ENCODE peak calls at places on chromosome 15, in nine cellular contexts. One of them, this sample, is unnamed.

GRCh38 chr15:62059108-62059817 is 984 bp downstream of the VPS13C start:
- DNase-seq in OCI-LY7: peak
- DNase-seq in HFF-Myc: no peak
- DNase-seq in stomach: no peak
- DNase-seq in foreskin keratinocyte: peak
- DNase-seq in nephron progenitor cell: no peak
- DNase-seq in fibroblast of pulmonary artery: peak
- DNase-seq in ovary: no peak
- DNase-seq in osteoblast: no peak
- DNase-seq in this sample: no peak

GRCh38 chr15:76974456-76975083 is 20.4 kb upstream of the PSTPIP1 start:
- DNase-seq in nephron progenitor cell: no peak
- DNase-seq in HFF-Myc: no peak
- DNase-seq in foreskin keratinocyte: no peak
- DNase-seq in stomach: no peak
- DNase-seq in OCI-LY7: no peak
- DNase-seq in fibroblast of pulmonary artery: no peak
- DNase-seq in osteoblast: no peak
- DNase-seq in ovary: no peak
- DNase-seq in this sample: no peak

GRCh38 chr15:91919014-91919534 is 65.6 kb downstream of the SLCO3A1 start:
- DNase-seq in nephron progenitor cell: no peak
- DNase-seq in osteoblast: peak
- DNase-seq in HFF-Myc: no peak
- DNase-seq in stomach: no peak
- DNase-seq in fibroblast of pulmonary artery: no peak
- DNase-seq in foreskin keratinocyte: no peak
- DNase-seq in ovary: no peak
- DNase-seq in OCI-LY7: no peak
- DNase-seq in this sample: no peak

GRCh38 chr15:74801311-74801997 is 11.2 kb upstream of the LMAN1L start:
- DNase-seq in foreskin keratinocyte: no peak
- DNase-seq in stomach: no peak
- DNase-seq in HFF-Myc: no peak
- DNase-seq in nephron progenitor cell: no peak
- DNase-seq in OCI-LY7: no peak
- DNase-seq in fibroblast of pulmonary artery: no peak
- DNase-seq in ovary: no peak
- DNase-seq in osteoblast: no peak
- DNase-seq in this sample: no peak

GRCh38 chr15:73560501-73561117 is 72.6 kb downstream of the NPTN start:
- DNase-seq in foreskin keratinocyte: peak
- DNase-seq in osteoblast: no peak
- DNase-seq in fibroblast of pulmonary artery: peak
- DNase-seq in HFF-Myc: peak
- DNase-seq in OCI-LY7: peak
- DNase-seq in nephron progenitor cell: no peak
- DNase-seq in ovary: no peak
- DNase-seq in stomach: no peak
- DNase-seq in this sample: no peak

GRCh38 chr15:60421544-60421943 is 23.8 kb upstream of the ANXA2 start:
- DNase-seq in stomach: no peak
- DNase-seq in HFF-Myc: no peak
- DNase-seq in foreskin keratinocyte: peak
- DNase-seq in nephron progenitor cell: no peak
- DNase-seq in osteoblast: no peak
- DNase-seq in ovary: no peak
- DNase-seq in fibroblast of pulmonary artery: peak
- DNase-seq in OCI-LY7: no peak
- DNase-seq in this sample: no peak

GRCh38 chr15:31435891-31436628 is 109.4 kb downstream of the KLF13 start:
- DNase-seq in foreskin keratinocyte: peak
- DNase-seq in osteoblast: peak
- DNase-seq in nephron progenitor cell: no peak
- DNase-seq in HFF-Myc: no peak
- DNase-seq in ovary: peak
- DNase-seq in stomach: no peak
- DNase-seq in fibroblast of pulmonary artery: no peak
- DNase-seq in OCI-LY7: peak
- DNase-seq in this sample: no peak

GRCh38 chr15:51062736-51063135 is 32.0 kb downstream of the TNFAIP8L3 start:
- DNase-seq in osteoblast: no peak
- DNase-seq in OCI-LY7: no peak
- DNase-seq in foreskin keratinocyte: no peak
- DNase-seq in nephron progenitor cell: no peak
- DNase-seq in stomach: no peak
- DNase-seq in ovary: no peak
- DNase-seq in HFF-Myc: no peak
- DNase-seq in fibroblast of pulmonary artery: no peak
- DNase-seq in this sample: no peak

GRCh38 chr15:100339999-100340398 is 1.8 kb downstream of the ADAMTS17 start:
- DNase-seq in ovary: no peak
- DNase-seq in foreskin keratinocyte: no peak
- DNase-seq in fibroblast of pulmonary artery: no peak
- DNase-seq in nephron progenitor cell: no peak
- DNase-seq in stomach: no peak
- DNase-seq in OCI-LY7: no peak
- DNase-seq in HFF-Myc: no peak
- DNase-seq in osteoblast: no peak
- DNase-seq in this sample: no peak

GRCh38 chr15:62278534-62278933 is 113.4 kb upstream of the C2CD4B start:
- DNase-seq in ovary: no peak
- DNase-seq in fibroblast of pulmonary artery: no peak
- DNase-seq in nephron progenitor cell: no peak
- DNase-seq in HFF-Myc: no peak
- DNase-seq in stomach: no peak
- DNase-seq in foreskin keratinocyte: no peak
- DNase-seq in osteoblast: no peak
- DNase-seq in OCI-LY7: no peak
- DNase-seq in this sample: no peak

GRCh38 chr15:40523611-40524010 is 41.2 kb downstream of the CCDC32 start:
- DNase-seq in nephron progenitor cell: no peak
- DNase-seq in foreskin keratinocyte: no peak
- DNase-seq in HFF-Myc: no peak
- DNase-seq in ovary: no peak
- DNase-seq in fibroblast of pulmonary artery: no peak
- DNase-seq in stomach: no peak
- DNase-seq in OCI-LY7: no peak
- DNase-seq in osteoblast: no peak
- DNase-seq in this sample: no peak

GRCh38 chr15:85748729-85749128 is 46.0 kb downstream of the KLHL25 start:
- DNase-seq in nephron progenitor cell: no peak
- DNase-seq in ovary: peak
- DNase-seq in fibroblast of pulmonary artery: no peak
- DNase-seq in HFF-Myc: no peak
- DNase-seq in osteoblast: no peak
- DNase-seq in OCI-LY7: no peak
- DNase-seq in foreskin keratinocyte: no peak
- DNase-seq in stomach: peak
- DNase-seq in this sample: peak

GRCh38 chr15:59976480-59976879 is 27.6 kb upstream of the FOXB1 start:
- DNase-seq in HFF-Myc: no peak
- DNase-seq in fibroblast of pulmonary artery: no peak
- DNase-seq in ovary: no peak
- DNase-seq in nephron progenitor cell: no peak
- DNase-seq in OCI-LY7: peak
- DNase-seq in stomach: no peak
- DNase-seq in osteoblast: no peak
- DNase-seq in foreskin keratinocyte: no peak
- DNase-seq in this sample: no peak

GRCh38 chr15:89978914-89979313 is 22.2 kb upstream of the ZNF710 start:
- DNase-seq in foreskin keratinocyte: no peak
- DNase-seq in nephron progenitor cell: no peak
- DNase-seq in osteoblast: no peak
- DNase-seq in stomach: no peak
- DNase-seq in OCI-LY7: no peak
- DNase-seq in HFF-Myc: no peak
- DNase-seq in fibroblast of pulmonary artery: no peak
- DNase-seq in ovary: no peak
- DNase-seq in this sample: no peak

GRCh38 chr15:100112061-100112420 is 229.7 kb downstream of the ADAMTS17 start:
- DNase-seq in ovary: no peak
- DNase-seq in stomach: no peak
- DNase-seq in osteoblast: no peak
- DNase-seq in nephron progenitor cell: no peak
- DNase-seq in OCI-LY7: no peak
- DNase-seq in foreskin keratinocyte: no peak
- DNase-seq in HFF-Myc: no peak
- DNase-seq in fibroblast of pulmonary artery: no peak
- DNase-seq in this sample: no peak

GRCh38 chr15:33516563-33516962 is 205.8 kb downstream of the RYR3 start:
- DNase-seq in HFF-Myc: no peak
- DNase-seq in osteoblast: no peak
- DNase-seq in fibroblast of pulmonary artery: no peak
- DNase-seq in ovary: no peak
- DNase-seq in foreskin keratinocyte: no peak
- DNase-seq in OCI-LY7: no peak
- DNase-seq in nephron progenitor cell: peak
- DNase-seq in stomach: no peak
- DNase-seq in this sample: no peak

GRCh38 chr15:70056091-70056680 is 41.5 kb downstream of the TLE3 start:
- DNase-seq in fibroblast of pulmonary artery: no peak
- DNase-seq in ovary: peak
- DNase-seq in osteoblast: no peak
- DNase-seq in foreskin keratinocyte: no peak
- DNase-seq in HFF-Myc: no peak
- DNase-seq in nephron progenitor cell: no peak
- DNase-seq in stomach: no peak
- DNase-seq in OCI-LY7: no peak
- DNase-seq in this sample: no peak
- TF ChIP-seq CTCF in fibroblast of pulmonary artery: no peak
- TF ChIP-seq CTCF in ovary: no peak
- TF ChIP-seq CTCF in osteoblast: no peak
- TF ChIP-seq CTCF in foreskin keratinocyte: no peak
- TF ChIP-seq CTCF in HFF-Myc: no peak
- TF ChIP-seq CTCF in nephron progenitor cell: no peak
- TF ChIP-seq CTCF in stomach: no peak
- TF ChIP-seq CTCF in OCI-LY7: no peak
- TF ChIP-seq CTCF in this sample: no peak

DNA sequence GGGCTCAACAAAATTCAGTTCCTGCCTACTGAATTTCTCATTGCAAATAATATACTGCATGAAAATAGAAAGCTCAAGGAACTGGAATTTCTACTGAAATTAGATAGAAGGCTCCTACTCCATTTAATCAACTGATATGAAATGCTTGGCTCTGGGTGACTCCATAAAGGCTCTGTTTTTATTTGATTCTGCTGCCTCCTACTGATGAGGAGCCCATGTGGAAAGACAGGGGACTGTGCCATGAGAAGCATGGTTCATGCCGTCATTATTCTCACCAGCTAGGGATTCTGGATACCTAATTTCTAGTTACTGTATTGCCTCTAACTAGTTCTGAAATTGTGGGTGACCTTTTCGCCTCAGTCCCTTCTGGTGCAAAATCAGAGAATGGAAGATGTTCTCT is 366.2 kb upstream of the DPH6 start:
- DNase-seq in HFF-Myc: no peak
- DNase-seq in fibroblast of pulmonary artery: peak
- DNase-seq in osteoblast: no peak
- DNase-seq in foreskin keratinocyte: peak
- DNase-seq in ovary: no peak
- DNase-seq in nephron progenitor cell: no peak
- DNase-seq in OCI-LY7: no peak
- DNase-seq in stomach: no peak
- DNase-seq in this sample: no peak
- TF ChIP-seq CTCF in HFF-Myc: no peak
- TF ChIP-seq CTCF in fibroblast of pulmonary artery: peak
- TF ChIP-seq CTCF in osteoblast: peak
- TF ChIP-seq CTCF in foreskin keratinocyte: peak
- TF ChIP-seq CTCF in ovary: no peak
- TF ChIP-seq CTCF in nephron progenitor cell: no peak
- TF ChIP-seq CTCF in OCI-LY7: no peak
- TF ChIP-seq CTCF in stomach: no peak
- TF ChIP-seq CTCF in this sample: no peak

GRCh38 chr15:41661078-41661528 is 898 bp downstream of the MGA start:
- DNase-seq in osteoblast: no peak
- DNase-seq in ovary: no peak
- DNase-seq in nephron progenitor cell: no peak
- DNase-seq in HFF-Myc: no peak
- DNase-seq in fibroblast of pulmonary artery: no peak
- DNase-seq in foreskin keratinocyte: no peak
- DNase-seq in stomach: no peak
- DNase-seq in OCI-LY7: no peak
- DNase-seq in this sample: peak
- TF ChIP-seq CTCF in osteoblast: no peak
- TF ChIP-seq CTCF in ovary: no peak
- TF ChIP-seq CTCF in nephron progenitor cell: no peak
- TF ChIP-seq CTCF in HFF-Myc: no peak
- TF ChIP-seq CTCF in fibroblast of pulmonary artery: no peak
- TF ChIP-seq CTCF in foreskin keratinocyte: peak
- TF ChIP-seq CTCF in stomach: no peak
- TF ChIP-seq CTCF in OCI-LY7: peak
- TF ChIP-seq CTCF in this sample: no peak

GRCh38 chr15:69951511-69952209 is 146.1 kb downstream of the TLE3 start:
- DNase-seq in nephron progenitor cell: no peak
- DNase-seq in foreskin keratinocyte: peak
- DNase-seq in osteoblast: no peak
- DNase-seq in ovary: no peak
- DNase-seq in stomach: no peak
- DNase-seq in OCI-LY7: no peak
- DNase-seq in fibroblast of pulmonary artery: peak
- DNase-seq in HFF-Myc: no peak
- DNase-seq in this sample: no peak
- TF ChIP-seq CTCF in nephron progenitor cell: no peak
- TF ChIP-seq CTCF in foreskin keratinocyte: peak
- TF ChIP-seq CTCF in osteoblast: no peak
- TF ChIP-seq CTCF in ovary: no peak
- TF ChIP-seq CTCF in stomach: no peak
- TF ChIP-seq CTCF in OCI-LY7: peak
- TF ChIP-seq CTCF in fibroblast of pulmonary artery: peak
- TF ChIP-seq CTCF in HFF-Myc: no peak
- TF ChIP-seq CTCF in this sample: no peak

DNA sequence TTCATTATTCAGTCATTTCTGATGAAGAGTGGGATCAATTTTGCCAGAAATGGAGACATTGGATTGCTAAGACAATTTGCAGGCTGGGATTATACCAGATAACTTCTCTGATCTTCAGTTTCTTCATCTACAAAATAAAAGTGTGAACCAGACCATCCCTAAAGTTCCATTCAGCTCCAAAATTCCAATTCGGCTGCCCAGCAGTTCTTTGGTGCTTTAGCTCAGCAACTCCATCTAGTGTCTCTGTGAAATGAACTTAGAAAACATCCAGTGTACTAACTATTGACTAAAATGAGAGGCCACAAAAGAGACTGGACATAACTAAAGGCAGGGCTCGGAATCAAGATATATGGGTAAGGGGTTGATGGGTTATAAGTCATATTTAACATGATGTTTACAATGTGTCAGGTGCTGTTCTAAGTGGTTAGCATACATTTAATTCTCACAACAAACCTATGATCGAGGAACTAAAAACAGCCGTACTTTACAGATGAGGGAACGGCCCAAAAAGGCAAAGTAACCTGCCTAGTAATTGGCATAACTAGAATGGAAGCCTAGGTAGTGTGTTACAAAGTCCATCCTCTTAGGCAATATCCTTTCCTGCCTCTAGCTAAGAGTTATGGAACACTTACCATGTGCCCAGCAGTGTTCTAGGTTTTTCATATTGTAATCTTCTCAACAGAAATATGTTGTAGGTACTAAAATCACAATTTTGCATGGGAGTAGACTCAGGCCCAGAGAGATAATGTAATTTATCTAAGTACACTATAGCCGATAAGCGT is 17.0 kb downstream of the THAP10 start:
- DNase-seq in nephron progenitor cell: no peak
- DNase-seq in fibroblast of pulmonary artery: peak
- DNase-seq in HFF-Myc: no peak
- DNase-seq in stomach: no peak
- DNase-seq in osteoblast: peak
- DNase-seq in foreskin keratinocyte: no peak
- DNase-seq in ovary: no peak
- DNase-seq in OCI-LY7: no peak
- DNase-seq in this sample: no peak
- TF ChIP-seq CTCF in nephron progenitor cell: no peak
- TF ChIP-seq CTCF in fibroblast of pulmonary artery: peak
- TF ChIP-seq CTCF in HFF-Myc: peak
- TF ChIP-seq CTCF in stomach: peak
- TF ChIP-seq CTCF in osteoblast: peak
- TF ChIP-seq CTCF in foreskin keratinocyte: peak
- TF ChIP-seq CTCF in ovary: no peak
- TF ChIP-seq CTCF in OCI-LY7: no peak
- TF ChIP-seq CTCF in this sample: peak

This sample was measured in GM10248.